ENCODE peak calls at places on chromosomes 6 and 20, in nine cellular contexts. A is fibroblast of lung; G is PC-3; K is uterus; J is coronary artery; X is GM10248; Q is WERI-Rb-1; Z is CD8-positive, alpha-beta T cell; B is Peyer's patch. D is an unnamed sample.

GRCh38 chr6:36594816-36595167 is 630 bp downstream of the SRSF3 start:
- DNase-seq in X (no peak), Z (no peak), K (no peak), Q (no peak), A (peak), J (peak), B (peak), G (no peak), D (no peak)

GRCh38 chr6:154167163-154167562 is 128.1 kb downstream of the OPRM1 start:
- DNase-seq in B (no peak), X (no peak), K (no peak), Q (no peak), Z (no peak), J (no peak), G (no peak), A (no peak), D (no peak)

GRCh38 chr20:18796282-18796833 is 17.2 kb upstream of the SCP2D1 start:
- DNase-seq in Z (no peak), Q (no peak), G (no peak), J (peak), A (no peak), B (no peak), K (no peak), X (no peak), D (no peak)

GRCh38 chr6:77837034-77837784 is 184.4 kb downstream of the MEI4 start:
- DNase-seq in J (no peak), G (no peak), A (no peak), X (no peak), K (no peak), B (no peak), Q (no peak), Z (no peak), D (no peak)

GRCh38 chr6:112237644-112238043 is 16.7 kb downstream of the LAMA4 start:
- DNase-seq in J (no peak), K (peak), B (no peak), Z (no peak), G (peak), X (no peak), A (peak), Q (no peak), D (no peak)

GRCh38 chr6:84057908-84058307 is 24.3 kb downstream of the MRAP2 start:
- DNase-seq in X (no peak), K (no peak), J (no peak), A (no peak), Z (no peak), B (no peak), G (no peak), Q (no peak), D (no peak)

GRCh38 chr6:118902731-118903130 is 8.8 kb downstream of the ASF1A start:
- DNase-seq in Z (no peak), A (peak), B (no peak), Q (no peak), G (no peak), K (no peak), X (no peak), J (no peak), D (no peak)

GRCh38 chr6:158422629-158423238 is 110.5 kb downstream of the TULP4 start:
- DNase-seq in J (no peak), B (no peak), Q (no peak), Z (no peak), X (no peak), K (no peak), G (no peak), A (no peak), D (no peak)

GRCh38 chr6:105211831-105212230 is 32.0 kb upstream of the POPDC3 start:
- DNase-seq in B (no peak), Z (no peak), J (no peak), K (no peak), A (peak), X (no peak), G (peak), Q (no peak), D (no peak)

GRCh38 chr20:50213531-50214106 is 23.0 kb downstream of the CEBPB start:
- DNase-seq in X (no peak), K (no peak), B (no peak), J (no peak), Z (no peak), A (no peak), Q (no peak), G (no peak), D (no peak)

GRCh38 chr6:42012501-42013133 is 37.7 kb upstream of the TAF8 start:
- DNase-seq in A (no peak), Q (no peak), X (no peak), Z (no peak), J (no peak), B (no peak), K (no peak), G (no peak), D (no peak)

GRCh38 chr6:39102024-39102820 is 12.8 kb downstream of the SAYSD1 start:
- DNase-seq in A (peak), J (no peak), Z (no peak), Q (peak), X (peak), B (peak), K (no peak), G (no peak), D (no peak)

GRCh38 chr20:39800111-39800510 is 838.0 kb downstream of the DHX35 start:
- DNase-seq in G (no peak), Z (no peak), Q (no peak), J (no peak), A (peak), B (no peak), K (no peak), X (peak), D (no peak)

GRCh38 chr20:38926934-38927616 is 858 bp downstream of the FAM83D start:
- DNase-seq in Z (no peak), A (peak), Q (no peak), K (no peak), J (no peak), B (no peak), X (no peak), G (peak), D (peak)

GRCh38 chr20:60467771-60468170 is 509.5 kb downstream of the CDH26 start:
- DNase-seq in X (no peak), J (no peak), Q (no peak), Z (no peak), G (no peak), B (no peak), K (no peak), A (no peak), D (no peak)

GRCh38 chr6:21137708-21138358 is 455.7 kb upstream of the SOX4 start:
- DNase-seq in B (no peak), Z (no peak), K (no peak), X (no peak), J (no peak), Q (no peak), A (peak), G (peak), D (no peak)

GRCh38 chr20:47764154-47764734 is 21.0 kb downstream of the SULF2 start:
- DNase-seq in Z (no peak), J (no peak), Q (no peak), X (no peak), A (no peak), K (no peak), B (no peak), G (peak), D (no peak)

GRCh38 chr20:60009826-60010616 is 51.8 kb downstream of the CDH26 start:
- DNase-seq in K (no peak), G (peak), B (no peak), Z (no peak), X (no peak), A (no peak), Q (peak), J (peak), D (no peak)

GRCh38 chr6:55437141-55437540 is 109.9 kb downstream of the GFRAL start:
- DNase-seq in B (no peak), G (no peak), X (no peak), A (no peak), Q (no peak), K (no peak), Z (no peak), J (no peak), D (no peak)

GRCh38 chr6:158220786-158221442 is 52.8 kb downstream of the GTF2H5 start:
- DNase-seq in B (peak), J (peak), G (peak), K (peak), Z (peak), A (peak), X (peak), Q (peak), D (peak)

GRCh38 chr6:106103728-106104109 is 17.6 kb downstream of the PRDM1 start:
- DNase-seq in B (peak), K (no peak), Q (no peak), G (peak), Z (no peak), X (peak), J (no peak), A (no peak), D (no peak)

GRCh38 chr6:44044154-44044539 is 83.1 kb downstream of the MRPL14 start:
- DNase-seq in J (no peak), X (no peak), B (no peak), G (no peak), Q (no peak), Z (no peak), K (no peak), A (peak), D (no peak)

GRCh38 chr6:90178294-90178678 is 118.4 kb downstream of the BACH2 start:
- DNase-seq in Q (no peak), G (no peak), A (no peak), B (no peak), J (no peak), Z (no peak), X (no peak), K (no peak), D (no peak)

GRCh38 chr6:56852249-56852606 is 102.7 kb upstream of the BEND6 start:
- DNase-seq in Q (no peak), Z (no peak), K (no peak), B (no peak), A (no peak), X (no peak), G (peak), J (no peak), D (no peak)

GRCh38 chr6:56850618-56851017 is 104.3 kb upstream of the BEND6 start:
- DNase-seq in A (no peak), Z (no peak), J (no peak), B (no peak), Q (no peak), G (no peak), X (no peak), K (no peak), D (no peak)

GRCh38 chr6:56849876-56850275 is 105.0 kb upstream of the BEND6 start:
- DNase-seq in K (no peak), X (no peak), G (no peak), A (peak), Q (no peak), B (no peak), Z (no peak), J (no peak), D (no peak)

GRCh38 chr6:56851541-56852248 is 103.2 kb upstream of the BEND6 start:
- DNase-seq in X (peak), Z (no peak), G (peak), A (peak), Q (peak), K (peak), J (no peak), B (peak), D (no peak)

DNA sequence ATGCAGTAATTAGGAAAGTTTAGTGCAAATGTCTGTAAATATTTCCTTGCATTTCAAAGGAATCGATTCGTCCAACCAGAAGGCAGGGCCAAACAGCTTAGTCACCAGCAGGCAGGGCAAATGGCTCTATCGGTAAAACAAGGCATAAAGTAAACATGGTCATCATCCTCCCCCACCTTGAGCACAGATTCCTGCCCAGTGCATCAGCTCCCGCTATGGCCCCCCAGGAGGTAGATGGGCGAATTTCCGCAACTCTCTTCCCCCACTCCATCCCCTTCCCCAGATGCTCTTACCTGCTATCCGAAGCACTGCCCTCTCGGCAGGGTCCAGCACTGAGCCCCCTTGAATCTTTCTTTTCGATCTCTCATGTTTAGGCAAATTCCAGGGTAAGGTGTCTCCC is 103.8 kb upstream of the BEND6 start:
- DNase-seq in K (no peak), B (no peak), Q (no peak), Z (no peak), X (no peak), J (no peak), G (no peak), A (peak), D (no peak)
- TF ChIP-seq CTCF in K (no peak), B (no peak), Q (no peak), Z (no peak), X (no peak), J (no peak), G (no peak), A (no peak), D (no peak)

GRCh38 chr6:29014729-29015608 is 9.9 kb upstream of the ZNF311 start:
- DNase-seq in X (no peak), Q (peak), Z (no peak), G (no peak), A (peak), J (no peak), B (no peak), K (no peak), D (no peak)
- TF ChIP-seq CTCF in X (no peak), Q (peak), Z (no peak), G (no peak), A (no peak), J (no peak), B (no peak), K (no peak), D (no peak)

DNA sequence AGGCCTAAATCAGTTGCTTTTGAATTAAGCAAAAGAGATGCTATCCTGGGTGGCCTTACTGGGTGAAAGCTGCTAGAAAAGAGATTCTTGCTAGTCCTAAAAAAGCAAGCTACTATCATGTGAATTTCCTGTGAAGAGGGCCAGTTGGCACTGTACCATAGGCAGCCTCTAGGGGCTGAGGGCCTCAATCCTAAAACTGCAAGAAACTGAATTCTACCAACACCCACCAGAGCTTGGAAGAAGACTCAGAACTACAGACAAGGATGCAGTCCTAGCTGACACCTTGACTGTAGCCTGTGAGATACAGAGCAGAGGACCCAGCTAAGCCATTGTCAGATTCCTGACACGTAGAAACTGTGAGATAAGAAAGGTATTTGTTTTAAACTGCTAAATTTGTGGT is 24.5 kb downstream of the CLIC5 start:
- DNase-seq in Q (peak), A (no peak), K (no peak), Z (no peak), X (no peak), B (no peak), J (no peak), G (no peak), D (no peak)
- TF ChIP-seq CTCF in Q (peak), A (no peak), K (no peak), Z (no peak), X (no peak), B (no peak), J (no peak), G (peak), D (no peak)

DNA sequence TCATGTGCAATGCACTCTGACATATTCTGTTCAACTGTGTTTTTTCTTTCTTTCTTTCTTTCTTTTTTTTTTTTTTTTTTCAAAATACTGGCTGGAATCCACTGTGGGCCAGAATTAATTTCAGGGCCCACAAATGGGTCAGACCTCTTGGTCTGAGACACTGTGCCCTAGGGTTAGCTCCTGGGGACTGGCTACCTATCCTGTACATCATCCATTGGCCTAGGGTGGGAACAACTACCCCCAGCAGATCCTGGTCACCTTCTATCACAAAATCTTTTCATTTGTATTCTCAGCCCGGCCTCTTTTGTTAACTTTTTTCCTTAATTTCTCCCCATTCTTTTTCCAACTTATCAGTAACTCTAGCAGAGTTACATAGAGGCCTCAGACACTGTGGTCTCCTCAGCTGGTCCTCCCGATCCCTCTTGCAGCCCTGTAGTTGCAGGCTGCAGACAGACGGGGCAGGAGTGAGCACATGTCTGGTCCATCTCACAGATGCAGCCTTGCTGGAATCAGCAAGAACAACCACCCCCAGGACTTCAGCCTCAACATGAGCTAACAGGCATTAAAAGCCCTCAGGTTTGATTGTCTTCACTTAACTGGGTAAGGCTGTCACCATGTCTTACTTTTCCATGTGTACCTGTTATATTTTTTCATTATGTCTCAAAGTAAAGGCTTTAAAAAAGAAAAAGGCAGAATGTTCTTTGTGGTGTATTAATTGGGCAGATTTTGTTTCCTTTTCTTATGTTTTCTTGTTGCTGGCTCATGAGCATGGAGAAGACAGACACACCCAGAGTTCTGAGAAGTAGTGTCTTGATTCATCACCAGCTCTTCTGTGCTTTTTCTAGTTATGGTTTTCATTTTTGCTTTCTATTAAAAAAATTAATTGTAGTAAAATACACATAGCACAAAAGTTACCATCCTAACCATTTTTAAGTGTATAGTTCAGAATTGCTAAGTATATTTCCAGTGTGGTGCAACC is 41.2 kb downstream of the TXLNB start:
- DNase-seq in K (peak), X (peak), B (peak), Q (peak), Z (peak), A (peak), J (no peak), G (peak), D (peak)
- TF ChIP-seq CTCF in K (peak), X (peak), B (peak), Q (peak), Z (peak), A (peak), J (peak), G (peak), D (peak)